ENCODE peak calls at places on chromosomes 2 and 18, in four cellular contexts. X, I, W and K are unnamed samples.

GRCh38 chr2:241358470-241358869 is 2.4 kb downstream of the FARP2 start:
- DNase-seq in X (no peak), I (no peak), W (no peak), K (no peak)

GRCh38 chr2:240595381-240596079 is 9.0 kb downstream of the CAPN10 start:
- DNase-seq in X (peak), I (no peak), W (peak), K (peak)

GRCh38 chr18:76756491-76757288 is 65.7 kb upstream of the ZNF236 start:
- DNase-seq in X (peak), I (no peak), W (no peak), K (no peak)

GRCh38 chr18:52339891-52340371 is at the start of gene DCC:
- DNase-seq in X (no peak), I (no peak), W (peak), K (no peak)

GRCh38 chr2:27730249-27730648 is 41.3 kb upstream of the MRPL33 start:
- DNase-seq in X (no peak), I (no peak), W (no peak), K (no peak)

GRCh38 chr2:151808258-151809072 is 19.8 kb downstream of the ARL5A start:
- DNase-seq in X (no peak), I (no peak), W (peak), K (no peak)

GRCh38 chr18:62452280-62452824 is 70.5 kb upstream of the ZCCHC2 start:
- DNase-seq in X (no peak), I (no peak), W (peak), K (no peak)

GRCh38 chr2:67414867-67415266 is 17.7 kb downstream of the ETAA1 start:
- DNase-seq in X (no peak), I (no peak), W (no peak), K (no peak)

GRCh38 chr2:65397122-65397521 is 35.3 kb downstream of the SPRED2 start:
- DNase-seq in X (no peak), I (no peak), W (peak), K (no peak)

GRCh38 chr2:60540054-60540453 is 13.4 kb downstream of the BCL11A start:
- DNase-seq in X (no peak), I (no peak), W (no peak), K (no peak)

GRCh38 chr2:45640575-45640974 is 10.9 kb upstream of the PRKCE start:
- DNase-seq in X (no peak), I (no peak), W (no peak), K (no peak)

GRCh38 chr2:171923206-171923605 is 945 bp downstream of the HAT1 start:
- DNase-seq in X (no peak), I (no peak), W (peak), K (no peak)

GRCh38 chr2:109098921-109099273 is 30.1 kb upstream of the SH3RF3 start:
- DNase-seq in X (no peak), I (no peak), W (no peak), K (no peak)

GRCh38 chr18:39622431-39622830 is 2056.8 kb upstream of the CELF4 start:
- DNase-seq in X (no peak), I (no peak), W (no peak), K (no peak)

GRCh38 chr2:169139993-169140767 is 70.8 kb downstream of the DHRS9 start:
- DNase-seq in X (no peak), I (no peak), W (no peak), K (no peak)

GRCh38 chr18:79609021-79609461 is 70.6 kb upstream of the CTDP1 start:
- DNase-seq in X (peak), I (no peak), W (no peak), K (no peak)

GRCh38 chr18:76667603-76668002 is 154.8 kb upstream of the ZNF236 start:
- DNase-seq in X (no peak), I (no peak), W (no peak), K (no peak)

GRCh38 chr18:26383454-26384270 is 157.4 kb downstream of the TAF4B start:
- DNase-seq in X (no peak), I (no peak), W (peak), K (no peak)

GRCh38 chr2:181178823-181179412 is 198.5 kb downstream of the UBE2E3 start:
- DNase-seq in X (no peak), I (no peak), W (no peak), K (no peak)

GRCh38 chr2:238908960-238909951 is 61.4 kb downstream of the TWIST2 start:
- DNase-seq in X (peak), I (no peak), W (peak), K (no peak)

GRCh38 chr2:66526171-66526570 is 91.2 kb downstream of the MEIS1 start:
- DNase-seq in X (no peak), I (no peak), W (no peak), K (no peak)

GRCh38 chr18:24212939-24213338 is 74.1 kb downstream of the CABYR start:
- DNase-seq in X (no peak), I (peak), W (peak), K (no peak)

GRCh38 chr2:111239107-111239506 is 118.4 kb downstream of the BCL2L11 start:
- DNase-seq in X (no peak), I (no peak), W (no peak), K (no peak)